ENCODE peak calls at places on chromosomes 13 and 19, in four cellular contexts. Z, Q, I and Y are unnamed samples.

GRCh38 chr13:98839826-98840769 is 87.6 kb upstream of the SLC15A1 start:
- DNase-seq in Z (no peak), Q (peak), I (peak), Y (peak)

GRCh38 chr13:65470781-65471180 is 1759.4 kb downstream of the PCDH9 start:
- DNase-seq in Z (no peak), Q (no peak), I (no peak), Y (no peak)

GRCh38 chr13:28129911-28130693 is 8.2 kb upstream of the PAN3 start:
- DNase-seq in Z (no peak), Q (no peak), I (no peak), Y (no peak)

GRCh38 chr13:46487748-46488147 is 65.2 kb upstream of the LRCH1 start:
- DNase-seq in Z (no peak), Q (no peak), I (no peak), Y (no peak)

GRCh38 chr19:1133471-1133929 is 29.7 kb downstream of the GPX4 start:
- DNase-seq in Z (peak), Q (no peak), I (no peak), Y (peak)

GRCh38 chr19:55913643-55914268 is 18.4 kb downstream of the NLRP13 start:
- DNase-seq in Z (no peak), Q (no peak), I (no peak), Y (no peak)

GRCh38 chr19:5851302-5851701 is at the start of gene FUT3:
- DNase-seq in Z (no peak), Q (no peak), I (no peak), Y (no peak)

GRCh38 chr19:35114656-35115537 is 726 bp upstream of the FXYD3 start:
- DNase-seq in Z (peak), Q (peak), I (peak), Y (peak)

GRCh38 chr19:2768365-2769132 is 14.5 kb downstream of the SGTA start:
- DNase-seq in Z (no peak), Q (no peak), I (no peak), Y (no peak)

GRCh38 chr19:41615207-41615606 is 11.7 kb downstream of the CEACAM4 start:
- DNase-seq in Z (no peak), Q (no peak), I (no peak), Y (no peak)

GRCh38 chr19:30664358-30665058 is 292.3 kb downstream of the ZNF536 start:
- DNase-seq in Z (no peak), Q (no peak), I (no peak), Y (no peak)

GRCh38 chr19:55679343-55680257 is 4.6 kb downstream of the EPN1 start:
- DNase-seq in Z (no peak), Q (no peak), I (no peak), Y (no peak)